ENCODE peak calls at places on chromosome 12, in nine cellular contexts. One of them, this sample, is unnamed.

GRCh38 chr12:124994435-124994975 is 1.1 kb downstream of the BRI3BP start:
- ATAC-seq in stimulated activated memory B cell treated with anti-CD40 and anti-IgM and Interleukin-4, amounts not matched to agents 10 μg/mL and 1 μg/mL and 100 μg/mL, for 72 hours: peak; percentile 57
- ATAC-seq in right cardiac atrium: no peak
- ATAC-seq in Right ventricle myocardium superior: no peak
- ATAC-seq in sciatic nerve: peak; percentile 40
- ATAC-seq in omental fat pad: no peak
- ATAC-seq in activated CD8-positive, alpha-beta T cell treated with anti-CD3 and anti-CD28 coated beads for 36 hours: no peak
- ATAC-seq in pancreas: peak; percentile 45
- ATAC-seq in activated T-cell treated with anti-CD3 and anti-CD28 coated beads, Interleukin-2, amount 50 U/mL, for 4 hours: no peak
- ATAC-seq in this sample: peak; percentile 35

GRCh38 chr12:75459755-75460154 is 20.8 kb upstream of the GLIPR1 start:
- ATAC-seq in sciatic nerve: no peak
- ATAC-seq in right cardiac atrium: no peak
- ATAC-seq in pancreas: no peak
- ATAC-seq in Right ventricle myocardium superior: no peak
- ATAC-seq in activated T-cell treated with anti-CD3 and anti-CD28 coated beads, Interleukin-2, amount 50 U/mL, for 4 hours: no peak
- ATAC-seq in omental fat pad: no peak
- ATAC-seq in stimulated activated memory B cell treated with anti-CD40 and anti-IgM and Interleukin-4, amounts not matched to agents 10 μg/mL and 1 μg/mL and 100 μg/mL, for 72 hours: no peak
- ATAC-seq in activated CD8-positive, alpha-beta T cell treated with anti-CD3 and anti-CD28 coated beads for 36 hours: no peak
- ATAC-seq in this sample: no peak

GRCh38 chr12:54206807-54207206 is 18.0 kb upstream of the SMUG1 start:
- ATAC-seq in stimulated activated memory B cell treated with anti-CD40 and anti-IgM and Interleukin-4, amounts not matched to agents 10 μg/mL and 1 μg/mL and 100 μg/mL, for 72 hours: no peak
- ATAC-seq in omental fat pad: no peak
- ATAC-seq in sciatic nerve: no peak
- ATAC-seq in activated CD8-positive, alpha-beta T cell treated with anti-CD3 and anti-CD28 coated beads for 36 hours: no peak
- ATAC-seq in right cardiac atrium: no peak
- ATAC-seq in activated T-cell treated with anti-CD3 and anti-CD28 coated beads, Interleukin-2, amount 50 U/mL, for 4 hours: no peak
- ATAC-seq in Right ventricle myocardium superior: no peak
- ATAC-seq in pancreas: no peak
- ATAC-seq in this sample: no peak

GRCh38 chr12:24599737-24600136 is 349.2 kb downstream of the BCAT1 start:
- ATAC-seq in omental fat pad: no peak
- ATAC-seq in right cardiac atrium: no peak
- ATAC-seq in sciatic nerve: no peak
- ATAC-seq in Right ventricle myocardium superior: no peak
- ATAC-seq in pancreas: no peak
- ATAC-seq in activated T-cell treated with anti-CD3 and anti-CD28 coated beads, Interleukin-2, amount 50 U/mL, for 4 hours: no peak
- ATAC-seq in stimulated activated memory B cell treated with anti-CD40 and anti-IgM and Interleukin-4, amounts not matched to agents 10 μg/mL and 1 μg/mL and 100 μg/mL, for 72 hours: no peak
- ATAC-seq in activated CD8-positive, alpha-beta T cell treated with anti-CD3 and anti-CD28 coated beads for 36 hours: no peak
- ATAC-seq in this sample: no peak

GRCh38 chr12:76391461-76391860 is 43.2 kb upstream of the BBS10 start:
- ATAC-seq in activated T-cell treated with anti-CD3 and anti-CD28 coated beads, Interleukin-2, amount 50 U/mL, for 4 hours: no peak
- ATAC-seq in pancreas: no peak
- ATAC-seq in Right ventricle myocardium superior: no peak
- ATAC-seq in stimulated activated memory B cell treated with anti-CD40 and anti-IgM and Interleukin-4, amounts not matched to agents 10 μg/mL and 1 μg/mL and 100 μg/mL, for 72 hours: no peak
- ATAC-seq in right cardiac atrium: no peak
- ATAC-seq in omental fat pad: no peak
- ATAC-seq in sciatic nerve: no peak
- ATAC-seq in activated CD8-positive, alpha-beta T cell treated with anti-CD3 and anti-CD28 coated beads for 36 hours: no peak
- ATAC-seq in this sample: peak; percentile 97

GRCh38 chr12:22110176-22110575 is 64.2 kb downstream of the CMAS start:
- ATAC-seq in Right ventricle myocardium superior: no peak
- ATAC-seq in stimulated activated memory B cell treated with anti-CD40 and anti-IgM and Interleukin-4, amounts not matched to agents 10 μg/mL and 1 μg/mL and 100 μg/mL, for 72 hours: no peak
- ATAC-seq in right cardiac atrium: no peak
- ATAC-seq in omental fat pad: no peak
- ATAC-seq in sciatic nerve: no peak
- ATAC-seq in activated CD8-positive, alpha-beta T cell treated with anti-CD3 and anti-CD28 coated beads for 36 hours: peak; percentile 74
- ATAC-seq in pancreas: no peak
- ATAC-seq in activated T-cell treated with anti-CD3 and anti-CD28 coated beads, Interleukin-2, amount 50 U/mL, for 4 hours: no peak
- ATAC-seq in this sample: no peak

GRCh38 chr12:92854344-92854743 is 74.8 kb downstream of the EEA1 start:
- ATAC-seq in pancreas: no peak
- ATAC-seq in activated T-cell treated with anti-CD3 and anti-CD28 coated beads, Interleukin-2, amount 50 U/mL, for 4 hours: no peak
- ATAC-seq in omental fat pad: no peak
- ATAC-seq in Right ventricle myocardium superior: no peak
- ATAC-seq in activated CD8-positive, alpha-beta T cell treated with anti-CD3 and anti-CD28 coated beads for 36 hours: no peak
- ATAC-seq in right cardiac atrium: no peak
- ATAC-seq in stimulated activated memory B cell treated with anti-CD40 and anti-IgM and Interleukin-4, amounts not matched to agents 10 μg/mL and 1 μg/mL and 100 μg/mL, for 72 hours: no peak
- ATAC-seq in sciatic nerve: no peak
- ATAC-seq in this sample: no peak

GRCh38 chr12:68003777-68004176 is 14.5 kb downstream of the IFNG-AS1 start:
- ATAC-seq in activated T-cell treated with anti-CD3 and anti-CD28 coated beads, Interleukin-2, amount 50 U/mL, for 4 hours: no peak
- ATAC-seq in right cardiac atrium: no peak
- ATAC-seq in omental fat pad: no peak
- ATAC-seq in sciatic nerve: no peak
- ATAC-seq in activated CD8-positive, alpha-beta T cell treated with anti-CD3 and anti-CD28 coated beads for 36 hours: no peak
- ATAC-seq in Right ventricle myocardium superior: no peak
- ATAC-seq in pancreas: no peak
- ATAC-seq in stimulated activated memory B cell treated with anti-CD40 and anti-IgM and Interleukin-4, amounts not matched to agents 10 μg/mL and 1 μg/mL and 100 μg/mL, for 72 hours: no peak
- ATAC-seq in this sample: no peak

GRCh38 chr12:12510141-12510540 is 52.5 kb downstream of the DUSP16 start:
- ATAC-seq in pancreas: no peak
- ATAC-seq in right cardiac atrium: no peak
- ATAC-seq in stimulated activated memory B cell treated with anti-CD40 and anti-IgM and Interleukin-4, amounts not matched to agents 10 μg/mL and 1 μg/mL and 100 μg/mL, for 72 hours: no peak
- ATAC-seq in activated T-cell treated with anti-CD3 and anti-CD28 coated beads, Interleukin-2, amount 50 U/mL, for 4 hours: no peak
- ATAC-seq in activated CD8-positive, alpha-beta T cell treated with anti-CD3 and anti-CD28 coated beads for 36 hours: no peak
- ATAC-seq in Right ventricle myocardium superior: no peak
- ATAC-seq in sciatic nerve: no peak
- ATAC-seq in omental fat pad: no peak
- ATAC-seq in this sample: peak; percentile 70

GRCh38 chr12:121346747-121347146 is 5.5 kb downstream of the ANAPC5 start:
- ATAC-seq in activated T-cell treated with anti-CD3 and anti-CD28 coated beads, Interleukin-2, amount 50 U/mL, for 4 hours: no peak
- ATAC-seq in Right ventricle myocardium superior: no peak
- ATAC-seq in right cardiac atrium: no peak
- ATAC-seq in omental fat pad: no peak
- ATAC-seq in sciatic nerve: no peak
- ATAC-seq in activated CD8-positive, alpha-beta T cell treated with anti-CD3 and anti-CD28 coated beads for 36 hours: no peak
- ATAC-seq in pancreas: no peak
- ATAC-seq in stimulated activated memory B cell treated with anti-CD40 and anti-IgM and Interleukin-4, amounts not matched to agents 10 μg/mL and 1 μg/mL and 100 μg/mL, for 72 hours: no peak
- ATAC-seq in this sample: no peak

GRCh38 chr12:77300815-77301214 is 235.4 kb upstream of the E2F7 start:
- ATAC-seq in right cardiac atrium: no peak
- ATAC-seq in activated CD8-positive, alpha-beta T cell treated with anti-CD3 and anti-CD28 coated beads for 36 hours: no peak
- ATAC-seq in omental fat pad: no peak
- ATAC-seq in Right ventricle myocardium superior: no peak
- ATAC-seq in stimulated activated memory B cell treated with anti-CD40 and anti-IgM and Interleukin-4, amounts not matched to agents 10 μg/mL and 1 μg/mL and 100 μg/mL, for 72 hours: no peak
- ATAC-seq in sciatic nerve: no peak
- ATAC-seq in pancreas: no peak
- ATAC-seq in activated T-cell treated with anti-CD3 and anti-CD28 coated beads, Interleukin-2, amount 50 U/mL, for 4 hours: no peak
- ATAC-seq in this sample: no peak

GRCh38 chr12:63967358-63967757 is 122.9 kb downstream of the SRGAP1 start:
- ATAC-seq in omental fat pad: no peak
- ATAC-seq in activated CD8-positive, alpha-beta T cell treated with anti-CD3 and anti-CD28 coated beads for 36 hours: no peak
- ATAC-seq in right cardiac atrium: no peak
- ATAC-seq in stimulated activated memory B cell treated with anti-CD40 and anti-IgM and Interleukin-4, amounts not matched to agents 10 μg/mL and 1 μg/mL and 100 μg/mL, for 72 hours: no peak
- ATAC-seq in Right ventricle myocardium superior: no peak
- ATAC-seq in pancreas: no peak
- ATAC-seq in activated T-cell treated with anti-CD3 and anti-CD28 coated beads, Interleukin-2, amount 50 U/mL, for 4 hours: no peak
- ATAC-seq in sciatic nerve: no peak
- ATAC-seq in this sample: no peak

GRCh38 chr12:6377667-6377994 is 2.3 kb upstream of the SCNN1A start:
- ATAC-seq in pancreas: peak; percentile 79
- ATAC-seq in right cardiac atrium: peak; percentile 40
- ATAC-seq in Right ventricle myocardium superior: peak; percentile 58
- ATAC-seq in activated T-cell treated with anti-CD3 and anti-CD28 coated beads, Interleukin-2, amount 50 U/mL, for 4 hours: no peak
- ATAC-seq in sciatic nerve: no peak
- ATAC-seq in activated CD8-positive, alpha-beta T cell treated with anti-CD3 and anti-CD28 coated beads for 36 hours: no peak
- ATAC-seq in stimulated activated memory B cell treated with anti-CD40 and anti-IgM and Interleukin-4, amounts not matched to agents 10 μg/mL and 1 μg/mL and 100 μg/mL, for 72 hours: no peak
- ATAC-seq in omental fat pad: no peak
- ATAC-seq in this sample: peak; percentile 59

GRCh38 chr12:108888031-108888430 is 8.1 kb downstream of the DAO start:
- ATAC-seq in activated T-cell treated with anti-CD3 and anti-CD28 coated beads, Interleukin-2, amount 50 U/mL, for 4 hours: no peak
- ATAC-seq in stimulated activated memory B cell treated with anti-CD40 and anti-IgM and Interleukin-4, amounts not matched to agents 10 μg/mL and 1 μg/mL and 100 μg/mL, for 72 hours: no peak
- ATAC-seq in sciatic nerve: no peak
- ATAC-seq in Right ventricle myocardium superior: no peak
- ATAC-seq in activated CD8-positive, alpha-beta T cell treated with anti-CD3 and anti-CD28 coated beads for 36 hours: no peak
- ATAC-seq in omental fat pad: no peak
- ATAC-seq in pancreas: peak; percentile 34
- ATAC-seq in right cardiac atrium: no peak
- ATAC-seq in this sample: no peak

GRCh38 chr12:3795096-3795799 is 42.3 kb upstream of the CRACR2A start:
- ATAC-seq in pancreas: peak; percentile 55
- ATAC-seq in sciatic nerve: no peak
- ATAC-seq in omental fat pad: no peak
- ATAC-seq in activated T-cell treated with anti-CD3 and anti-CD28 coated beads, Interleukin-2, amount 50 U/mL, for 4 hours: no peak
- ATAC-seq in right cardiac atrium: no peak
- ATAC-seq in activated CD8-positive, alpha-beta T cell treated with anti-CD3 and anti-CD28 coated beads for 36 hours: no peak
- ATAC-seq in stimulated activated memory B cell treated with anti-CD40 and anti-IgM and Interleukin-4, amounts not matched to agents 10 μg/mL and 1 μg/mL and 100 μg/mL, for 72 hours: no peak
- ATAC-seq in Right ventricle myocardium superior: no peak
- ATAC-seq in this sample: no peak